ENCODE peak calls at places on chromosomes 11 and 22, in ten cellular contexts. One of them, this sample, is unnamed.

GRCh38 chr11:37108436-37109204 is 510.6 kb upstream of the RAG2 start:
- DNase-seq in NCI-H1105 treated with DMSO at 0.1 percent for 48 hours: no peak
- DNase-seq in AG09309: no peak
- DNase-seq in right cardiac atrium: no peak
- DNase-seq in ACHN: no peak
- DNase-seq in NCI-H1092: no peak
- DNase-seq in Peyer's patch: no peak
- DNase-seq in GM04504: no peak
- DNase-seq in activated CD4-positive, alpha-beta T cell treated with anti-CD3 and anti-CD28 coated beads, Interleukin-2, amount 50 U/mL, for 24 hours: no peak
- DNase-seq in RPMI8226: no peak
- DNase-seq in this sample: no peak

GRCh38 chr11:83693279-83693992 is 407.3 kb upstream of the CCDC90B start:
- DNase-seq in NCI-H1105 treated with DMSO at 0.1 percent for 48 hours: no peak
- DNase-seq in GM04504: no peak
- DNase-seq in NCI-H1092: no peak
- DNase-seq in Peyer's patch: no peak
- DNase-seq in ACHN: no peak
- DNase-seq in RPMI8226: no peak
- DNase-seq in activated CD4-positive, alpha-beta T cell treated with anti-CD3 and anti-CD28 coated beads, Interleukin-2, amount 50 U/mL, for 24 hours: no peak
- DNase-seq in AG09309: no peak
- DNase-seq in right cardiac atrium: no peak
- DNase-seq in this sample: no peak

GRCh38 chr11:3949132-3949531 is 93.7 kb downstream of the STIM1 start:
- DNase-seq in right cardiac atrium: no peak
- DNase-seq in GM04504: no peak
- DNase-seq in Peyer's patch: peak
- DNase-seq in ACHN: no peak
- DNase-seq in NCI-H1105 treated with DMSO at 0.1 percent for 48 hours: no peak
- DNase-seq in activated CD4-positive, alpha-beta T cell treated with anti-CD3 and anti-CD28 coated beads, Interleukin-2, amount 50 U/mL, for 24 hours: no peak
- DNase-seq in RPMI8226: peak
- DNase-seq in AG09309: no peak
- DNase-seq in NCI-H1092: no peak
- DNase-seq in this sample: no peak

GRCh38 chr11:110728883-110729282 is 16.6 kb upstream of the ARHGAP20 start:
- DNase-seq in AG09309: peak
- DNase-seq in Peyer's patch: no peak
- DNase-seq in right cardiac atrium: no peak
- DNase-seq in activated CD4-positive, alpha-beta T cell treated with anti-CD3 and anti-CD28 coated beads, Interleukin-2, amount 50 U/mL, for 24 hours: no peak
- DNase-seq in GM04504: no peak
- DNase-seq in ACHN: no peak
- DNase-seq in NCI-H1092: no peak
- DNase-seq in NCI-H1105 treated with DMSO at 0.1 percent for 48 hours: no peak
- DNase-seq in RPMI8226: no peak
- DNase-seq in this sample: no peak

GRCh38 chr22:49660321-49660720 is 167.4 kb downstream of the BRD1 start:
- DNase-seq in ACHN: no peak
- DNase-seq in AG09309: no peak
- DNase-seq in activated CD4-positive, alpha-beta T cell treated with anti-CD3 and anti-CD28 coated beads, Interleukin-2, amount 50 U/mL, for 24 hours: no peak
- DNase-seq in right cardiac atrium: no peak
- DNase-seq in NCI-H1092: no peak
- DNase-seq in RPMI8226: no peak
- DNase-seq in NCI-H1105 treated with DMSO at 0.1 percent for 48 hours: no peak
- DNase-seq in GM04504: no peak
- DNase-seq in Peyer's patch: no peak
- DNase-seq in this sample: no peak

GRCh38 chr11:68569357-68569756 is 108.8 kb downstream of the PPP6R3 start:
- DNase-seq in NCI-H1092: no peak
- DNase-seq in AG09309: no peak
- DNase-seq in activated CD4-positive, alpha-beta T cell treated with anti-CD3 and anti-CD28 coated beads, Interleukin-2, amount 50 U/mL, for 24 hours: no peak
- DNase-seq in ACHN: no peak
- DNase-seq in RPMI8226: no peak
- DNase-seq in right cardiac atrium: no peak
- DNase-seq in NCI-H1105 treated with DMSO at 0.1 percent for 48 hours: no peak
- DNase-seq in GM04504: no peak
- DNase-seq in Peyer's patch: no peak
- DNase-seq in this sample: no peak

GRCh38 chr22:37428649-37429586 is 1.6 kb upstream of the ELFN2 start:
- DNase-seq in AG09309: no peak
- DNase-seq in right cardiac atrium: peak
- DNase-seq in ACHN: peak
- DNase-seq in GM04504: no peak
- DNase-seq in activated CD4-positive, alpha-beta T cell treated with anti-CD3 and anti-CD28 coated beads, Interleukin-2, amount 50 U/mL, for 24 hours: no peak
- DNase-seq in RPMI8226: peak
- DNase-seq in Peyer's patch: peak
- DNase-seq in NCI-H1105 treated with DMSO at 0.1 percent for 48 hours: no peak
- DNase-seq in NCI-H1092: no peak
- DNase-seq in this sample: no peak

GRCh38 chr11:452916-453527 is 2.9 kb downstream of the PTDSS2 start:
- DNase-seq in GM04504: no peak
- DNase-seq in ACHN: no peak
- DNase-seq in NCI-H1105 treated with DMSO at 0.1 percent for 48 hours: no peak
- DNase-seq in Peyer's patch: no peak
- DNase-seq in NCI-H1092: no peak
- DNase-seq in activated CD4-positive, alpha-beta T cell treated with anti-CD3 and anti-CD28 coated beads, Interleukin-2, amount 50 U/mL, for 24 hours: no peak
- DNase-seq in RPMI8226: no peak
- DNase-seq in AG09309: no peak
- DNase-seq in right cardiac atrium: no peak
- DNase-seq in this sample: no peak

GRCh38 chr11:123584186-123584585 is 70.2 kb downstream of the SCN3B start:
- DNase-seq in NCI-H1105 treated with DMSO at 0.1 percent for 48 hours: no peak
- DNase-seq in Peyer's patch: no peak
- DNase-seq in right cardiac atrium: no peak
- DNase-seq in ACHN: no peak
- DNase-seq in GM04504: no peak
- DNase-seq in RPMI8226: no peak
- DNase-seq in activated CD4-positive, alpha-beta T cell treated with anti-CD3 and anti-CD28 coated beads, Interleukin-2, amount 50 U/mL, for 24 hours: no peak
- DNase-seq in NCI-H1092: no peak
- DNase-seq in AG09309: no peak
- DNase-seq in this sample: no peak

GRCh38 chr22:45475063-45475747 is 27.5 kb upstream of the FBLN1 start:
- DNase-seq in AG09309: no peak
- DNase-seq in Peyer's patch: no peak
- DNase-seq in RPMI8226: no peak
- DNase-seq in NCI-H1105 treated with DMSO at 0.1 percent for 48 hours: no peak
- DNase-seq in right cardiac atrium: no peak
- DNase-seq in ACHN: no peak
- DNase-seq in NCI-H1092: no peak
- DNase-seq in GM04504: no peak
- DNase-seq in activated CD4-positive, alpha-beta T cell treated with anti-CD3 and anti-CD28 coated beads, Interleukin-2, amount 50 U/mL, for 24 hours: no peak
- DNase-seq in this sample: no peak